ENCODE peak calls at places on chromosomes 12 and 14, in nine cellular contexts. K, H, O, W, Y, N, I, L and G are unnamed samples.

GRCh38 chr14:58104808-58105207 is 47.2 kb downstream of the ARMH4 start:
- DNase-seq in W (no peak), Y (no peak), O (no peak), K (no peak), H (no peak), I (no peak), L (no peak), N (no peak), G (no peak)

GRCh38 chr14:71658261-71658860 is 273.9 kb upstream of the RGS6 start:
- DNase-seq in O (no peak), L (no peak), W (no peak), Y (no peak), I (no peak), H (no peak), N (no peak), K (no peak), G (no peak)

GRCh38 chr12:44184499-44185206 is 348.8 kb downstream of the TMEM117 start:
- DNase-seq in I (no peak), Y (no peak), O (no peak), L (no peak), W (no peak), H (no peak), K (no peak), N (no peak), G (no peak)

GRCh38 chr14:101351146-101351545 is 210.1 kb upstream of the DIO3 start:
- DNase-seq in K (no peak), L (no peak), N (no peak), H (peak; percentile 0), Y (no peak), O (no peak), I (no peak), W (no peak), G (no peak)

GRCh38 chr14:103177376-103177775 is 54.1 kb downstream of the TNFAIP2 start:
- DNase-seq in I (no peak), W (no peak), O (no peak), L (no peak), K (no peak), Y (no peak), N (no peak), H (no peak), G (peak; percentile 25)

GRCh38 chr14:73140924-73141323 is 4.6 kb downstream of the PSEN1 start:
- DNase-seq in O (no peak), H (no peak), L (no peak), I (no peak), Y (no peak), K (no peak), N (no peak), W (no peak), G (no peak)

GRCh38 chr14:91931478-91932088 is 15.9 kb downstream of the FBLN5 start:
- DNase-seq in L (peak; percentile 86), H (no peak), K (no peak), N (no peak), O (no peak), W (no peak), I (no peak), Y (no peak), G (no peak)

GRCh38 chr14:42687421-42687820 is 1080.7 kb downstream of the LRFN5 start:
- DNase-seq in N (no peak), K (peak; percentile 3), H (no peak), O (no peak), I (no peak), L (no peak), Y (no peak), W (no peak), G (no peak)

GRCh38 chr14:67547224-67547780 is 14.2 kb downstream of the PLEKHH1 start:
- DNase-seq in I (no peak), W (no peak), K (no peak), N (no peak), Y (no peak), L (no peak), O (no peak), H (no peak), G (no peak)

GRCh38 chr12:288687-289086 is 26.1 kb upstream of the SLC6A13 start:
- DNase-seq in I (no peak), L (no peak), W (no peak), Y (no peak), K (no peak), N (no peak), H (peak; percentile 55), O (no peak), G (no peak)

GRCh38 chr12:94150483-94151225 is 2.3 kb downstream of the PLXNC1 start:
- DNase-seq in K (peak; percentile 87), H (peak; percentile 31), W (no peak), Y (peak; percentile 53), L (no peak), N (peak; percentile 46), I (no peak), O (peak; percentile 29), G (peak; percentile 71)

GRCh38 chr14:56759633-56760032 is 50.6 kb downstream of the OTX2 start:
- DNase-seq in O (no peak), I (no peak), W (no peak), Y (no peak), H (no peak), L (no peak), K (no peak), N (no peak), G (no peak)

GRCh38 chr14:34461334-34462131 is 507 bp downstream of the SPTSSA start:
- DNase-seq in Y (peak; percentile 77), K (no peak), L (peak; percentile 77), N (no peak), I (peak; percentile 73), O (peak; percentile 43), W (peak; percentile 51), H (peak; percentile 59), G (no peak)
- H3K4me3 ChIP-seq in Y (peak overlapping the region; percentile 58), K (peak overlapping the region; percentile 83), L (peak overlapping the region; percentile 94), N (peak overlapping the region; percentile 66), I (peak overlapping the region; percentile 92), O (peak overlapping the region; percentile 45), W (peak overlapping the region; percentile 85), H (peak overlapping the region; percentile 65), G (peak overlapping the region; percentile 72)

GRCh38 chr14:70563417-70563816 is 28.6 kb upstream of the ADAM20 start:
- DNase-seq in I (no peak), W (no peak), L (no peak), H (no peak), N (no peak), K (no peak), O (no peak), Y (no peak), G (no peak)

GRCh38 chr14:70567791-70568190 is 32.7 kb downstream of the MED6 start:
- DNase-seq in O (no peak), K (no peak), Y (peak; percentile 23), W (no peak), L (no peak), H (no peak), I (peak; percentile 40), N (peak; percentile 17), G (peak; percentile 66)

DNA sequence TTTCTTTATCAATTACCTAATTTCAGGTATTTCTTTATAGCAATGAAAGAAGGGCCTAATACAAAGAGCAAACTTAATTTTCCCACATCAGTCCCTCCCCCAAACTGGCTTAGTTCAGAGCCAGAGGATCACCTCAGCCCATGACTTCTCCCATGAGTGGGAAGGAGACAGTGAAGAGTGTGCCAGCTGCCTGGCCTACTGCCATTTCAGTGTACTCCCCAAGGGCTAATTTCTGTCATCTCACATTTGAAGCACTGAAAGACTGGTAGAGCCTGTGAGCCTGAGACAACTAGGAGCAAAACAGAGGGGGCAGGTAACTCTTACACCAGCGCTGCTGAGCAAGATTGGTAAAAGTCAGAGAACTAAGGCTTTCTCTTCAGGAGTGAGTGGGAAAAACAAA is 29.1 kb upstream of the ADAM20 start:
- DNase-seq in I (no peak), L (no peak), Y (no peak), K (no peak), N (no peak), W (no peak), O (no peak), H (no peak), G (no peak)
- H3K36me3 ChIP-seq in I (peaks cover 10% of the 10 kb centered on the region), L (peaks cover 67% of the 10 kb centered on the region), Y (no peaks in the 10 kb centered on the region), K (peaks cover 6% of the 10 kb centered on the region), N (peaks cover 47% of the 10 kb centered on the region), W (peaks cover 7% of the 10 kb centered on the region), O (no peaks in the 10 kb centered on the region), H (peaks cover 63% of the 10 kb centered on the region), G (peaks cover 8% of the 10 kb centered on the region)

DNA sequence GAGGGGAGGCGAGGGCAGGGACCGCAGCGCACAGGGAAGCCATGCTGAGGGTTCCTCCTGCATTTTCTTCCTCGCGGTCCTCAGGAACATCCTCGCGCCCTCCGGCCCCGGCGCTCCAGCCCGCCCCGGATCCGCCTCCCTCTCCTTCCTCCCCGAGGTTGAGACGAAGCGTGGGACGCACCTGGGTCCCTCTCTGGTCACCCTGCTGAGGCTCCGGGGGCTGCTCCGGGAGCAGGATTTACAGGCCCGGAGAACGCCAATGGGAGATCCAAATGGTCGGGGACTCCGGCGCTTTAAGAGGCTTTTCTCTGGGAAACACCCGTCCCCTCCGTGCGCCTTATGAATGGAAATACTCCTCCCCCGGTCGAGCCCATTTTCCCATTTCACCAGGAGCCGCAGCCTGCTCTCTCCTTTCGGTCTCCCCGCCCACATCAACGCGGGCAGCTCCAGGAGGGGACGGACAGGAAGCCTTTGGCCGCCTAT is 379 bp upstream of the UNC79 start:
- DNase-seq in Y (no peak), H (no peak), L (no peak), N (peak; percentile 88), W (no peak), I (no peak), K (peak; percentile 74), O (no peak), G (peak; percentile 78)
- H3K4me3 ChIP-seq in Y (no peak overlapping the region), H (peak overlapping the region; percentile 29), L (no peak overlapping the region), N (peak overlapping the region; percentile 48), W (no peak overlapping the region), I (no peak overlapping the region), K (no peak overlapping the region), O (peak overlapping the region; percentile 2), G (peak overlapping the region; percentile 76)

GRCh38 chr14:64434528-64434927 is 30.8 kb upstream of the AKAP5 start:
- DNase-seq in O (no peak), W (no peak), H (no peak), I (no peak), L (no peak), N (no peak), K (no peak), Y (no peak), G (no peak)
- H3K36me3 ChIP-seq in O (no peaks in the 10 kb centered on the region), W (peaks cover 16% of the 10 kb centered on the region), H (peaks cover 85% of the 10 kb centered on the region), I (peaks cover 1% of the 10 kb centered on the region), L (peaks cover 48% of the 10 kb centered on the region), N (peaks cover 44% of the 10 kb centered on the region), K (peaks cover 13% of the 10 kb centered on the region), Y (no peaks in the 10 kb centered on the region), G (peaks cover 40% of the 10 kb centered on the region)